ENCODE peak calls at places on chromosomes 6 and 20, in nine cellular contexts. C, H, R, T, Y, D, X, L and M are unnamed samples.

GRCh38 chr6:63739094-63739687 is 103.6 kb downstream of the PHF3 start:
- DNase-seq in R (no peak), Y (peak), X (no peak), C (no peak), D (no peak), H (no peak), L (no peak), T (no peak), M (no peak)

GRCh38 chr6:22152871-22153270 is 144.0 kb downstream of the PRL start:
- DNase-seq in Y (no peak), R (no peak), D (no peak), H (no peak), C (no peak), T (no peak), X (no peak), L (no peak), M (no peak)

GRCh38 chr6:49915035-49915434 is 48.7 kb upstream of the CRISP1 start:
- DNase-seq in H (no peak), R (no peak), Y (no peak), T (no peak), D (no peak), X (no peak), L (no peak), C (no peak), M (no peak)

GRCh38 chr20:8431538-8432434 is 299.7 kb downstream of the PLCB1 start:
- DNase-seq in X (peak), R (peak), C (no peak), D (no peak), H (no peak), L (peak), Y (no peak), T (no peak), M (no peak)

GRCh38 chr20:44460795-44461141 is 14.9 kb upstream of the TTPAL start:
- DNase-seq in Y (peak), L (no peak), H (peak), R (no peak), C (peak), T (no peak), D (no peak), X (peak), M (no peak)

GRCh38 chr6:140228491-140228890 is 854.0 kb upstream of the CITED2 start:
- DNase-seq in L (no peak), C (no peak), X (no peak), R (no peak), D (no peak), Y (no peak), T (no peak), H (no peak), M (no peak)

GRCh38 chr6:1817033-1817761 is 207.5 kb downstream of the FOXC1 start:
- DNase-seq in H (no peak), C (peak), R (no peak), D (no peak), X (peak), L (no peak), Y (no peak), T (no peak), M (no peak)

GRCh38 chr6:165850434-165851019 is 187.5 kb upstream of the PDE10A start:
- DNase-seq in H (peak), T (peak), D (peak), L (peak), Y (peak), R (peak), X (peak), C (peak), M (peak)

GRCh38 chr20:20224806-20225205 is 143.1 kb upstream of the INSM1 start:
- DNase-seq in L (no peak), T (no peak), R (no peak), H (no peak), Y (no peak), X (peak), C (no peak), D (no peak), M (no peak)

GRCh38 chr6:2580996-2581395 is 169.7 kb downstream of the MYLK4 start:
- DNase-seq in H (no peak), Y (no peak), T (no peak), C (no peak), R (no peak), L (no peak), X (no peak), D (no peak), M (no peak)

GRCh38 chr6:81237226-81237625 is 515.3 kb downstream of the TENT5A start:
- DNase-seq in H (no peak), T (no peak), Y (no peak), D (no peak), X (peak), C (no peak), L (no peak), R (no peak), M (no peak)

GRCh38 chr20:23782366-23782983 is 31.7 kb upstream of the CST1 start:
- DNase-seq in H (no peak), C (peak), Y (peak), D (no peak), R (no peak), X (peak), L (no peak), T (no peak), M (no peak)

GRCh38 chr6:33599413-33599911 is 19.4 kb upstream of the BAK1 start:
- DNase-seq in H (no peak), X (no peak), C (no peak), D (no peak), Y (no peak), R (peak), T (peak), L (no peak), M (no peak)

GRCh38 chr6:109008951-109009760 is 85.5 kb downstream of the SESN1 start:
- DNase-seq in Y (peak), T (peak), R (peak), C (peak), H (peak), X (peak), L (peak), D (peak), M (peak)

GRCh38 chr20:38934530-38934929 is 8.3 kb downstream of the FAM83D start:
- DNase-seq in H (no peak), R (no peak), C (no peak), D (no peak), X (no peak), T (no peak), L (no peak), Y (no peak), M (no peak)

GRCh38 chr6:127547909-127548649 is 28.9 kb upstream of the C6orf58 start:
- DNase-seq in D (no peak), H (no peak), Y (no peak), L (no peak), C (peak), X (peak), T (no peak), R (no peak), M (no peak)

GRCh38 chr20:33278700-33279099 is 4.3 kb upstream of the BPIFB1 start:
- DNase-seq in X (no peak), T (no peak), L (no peak), C (no peak), D (no peak), Y (no peak), H (no peak), R (no peak), M (no peak)

GRCh38 chr20:51643390-51643789 is 100.9 kb upstream of the NFATC2 start:
- DNase-seq in L (no peak), H (no peak), T (no peak), R (no peak), D (no peak), Y (no peak), X (no peak), C (no peak), M (no peak)

GRCh38 chr6:1903780-1904493 is 294.2 kb downstream of the FOXC1 start:
- DNase-seq in C (no peak), X (no peak), T (no peak), D (no peak), H (no peak), L (peak), R (no peak), Y (no peak), M (no peak)

GRCh38 chr20:57793421-57793820 is 83.6 kb upstream of the PMEPA1 start:
- DNase-seq in R (no peak), Y (no peak), X (no peak), D (no peak), L (no peak), H (no peak), C (no peak), T (no peak), M (peak)

GRCh38 chr6:45507156-45507555 is 129.4 kb upstream of the SUPT3H start:
- DNase-seq in T (no peak), D (no peak), H (no peak), C (no peak), Y (no peak), R (no peak), L (no peak), X (no peak), M (no peak)

GRCh38 chr6:158519354-158519753 is 40.5 kb upstream of the TMEM181 start:
- DNase-seq in D (no peak), T (no peak), R (no peak), L (no peak), H (no peak), X (no peak), C (no peak), Y (no peak), M (no peak)

GRCh38 chr20:21143194-21143890 is 17.5 kb downstream of the KIZ start:
- DNase-seq in T (no peak), X (no peak), C (no peak), Y (no peak), D (no peak), L (no peak), R (no peak), H (no peak), M (no peak)

GRCh38 chr6:41939848-41940758 is 1.5 kb downstream of the CCND3 start:
- DNase-seq in C (peak), T (peak), R (no peak), D (no peak), H (no peak), X (peak), Y (peak), L (peak), M (peak)

GRCh38 chr6:27251672-27252251 is 4.3 kb downstream of the PRSS16 start:
- DNase-seq in H (peak), Y (peak), T (peak), X (peak), R (peak), L (peak), D (peak), C (peak), M (peak)

GRCh38 chr20:19867074-19867473 is 109.0 kb downstream of the RIN2 start:
- DNase-seq in R (no peak), X (peak), D (no peak), H (no peak), C (peak), Y (no peak), T (no peak), L (no peak), M (no peak)

GRCh38 chr20:56249244-56249955 is 868 bp downstream of the MC3R start:
- DNase-seq in L (no peak), C (no peak), R (no peak), H (peak), T (no peak), X (peak), Y (peak), D (no peak), M (no peak)

GRCh38 chr6:9292975-9293374 is 857.6 kb upstream of the SLC35B3 start:
- DNase-seq in R (no peak), L (no peak), X (no peak), D (no peak), H (no peak), Y (no peak), T (no peak), C (peak), M (no peak)

DNA sequence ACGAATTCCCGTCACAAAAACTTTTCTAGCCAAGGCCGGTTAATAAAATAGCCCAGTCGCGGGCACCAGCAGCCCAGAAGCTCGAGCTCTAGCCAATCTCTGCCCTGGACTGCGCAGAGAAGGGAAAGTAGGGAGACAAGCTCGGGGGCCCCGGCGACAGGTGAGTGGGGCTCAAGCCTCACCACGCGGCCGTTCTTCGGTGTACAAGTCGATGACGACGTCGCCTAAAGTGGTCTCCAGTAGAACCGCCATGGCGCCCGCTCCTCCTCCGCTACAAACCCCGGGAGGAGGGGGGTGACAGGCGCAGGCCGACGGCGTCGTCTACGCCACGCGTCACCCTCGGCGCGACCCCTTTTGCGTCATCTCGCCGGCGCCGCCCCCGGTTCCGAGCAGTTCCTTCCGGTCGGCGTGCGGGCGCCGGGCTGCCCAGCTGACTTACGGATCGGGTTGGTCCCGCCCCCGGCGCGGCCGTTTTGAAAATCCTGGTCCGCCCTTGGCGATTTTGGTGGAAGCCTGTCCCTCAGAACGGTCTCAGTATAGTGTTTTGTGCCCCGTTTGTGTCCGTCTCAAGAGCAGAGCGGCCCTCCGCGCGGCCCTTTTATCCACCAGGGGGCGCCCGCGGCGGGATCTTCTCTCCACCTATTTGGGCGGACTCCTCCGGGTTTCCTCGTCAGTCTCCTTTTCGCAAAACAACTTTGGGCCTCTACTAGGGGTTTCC is at the start of gene PPIL4:
- DNase-seq in X (peak), T (peak), L (peak), R (peak), C (peak), Y (peak), H (peak), D (peak), M (peak)
- TF ChIP-seq CTCF in X (peak), T (peak), L (peak), R (peak), C (peak), Y (peak), H (peak), D (peak), M (peak)

DNA sequence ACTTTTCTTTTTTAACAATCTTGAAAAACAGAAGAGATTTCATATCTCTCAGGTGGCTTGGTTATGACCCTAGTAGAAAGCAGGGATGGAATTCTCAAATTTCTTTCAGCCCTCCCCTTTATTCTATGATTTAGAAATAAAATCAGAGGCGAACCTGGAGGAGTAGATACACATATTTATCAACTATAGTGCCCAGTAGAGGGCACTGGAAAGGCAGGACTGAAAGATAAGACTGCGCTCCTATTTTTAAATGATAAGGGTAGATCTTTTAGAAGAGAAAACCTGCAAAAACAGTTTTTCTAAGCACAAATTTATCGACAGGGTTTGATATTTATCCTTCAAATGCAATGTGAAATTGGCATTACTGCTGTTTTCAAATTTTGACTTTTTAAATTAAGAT is 1296.6 kb downstream of the EPHA7 start:
- DNase-seq in R (no peak), X (no peak), C (no peak), L (no peak), D (no peak), Y (no peak), H (no peak), T (no peak), M (no peak)
- TF ChIP-seq CTCF in R (no peak), X (no peak), C (no peak), L (no peak), D (no peak), Y (no peak), H (peak), T (no peak), M (no peak)

DNA sequence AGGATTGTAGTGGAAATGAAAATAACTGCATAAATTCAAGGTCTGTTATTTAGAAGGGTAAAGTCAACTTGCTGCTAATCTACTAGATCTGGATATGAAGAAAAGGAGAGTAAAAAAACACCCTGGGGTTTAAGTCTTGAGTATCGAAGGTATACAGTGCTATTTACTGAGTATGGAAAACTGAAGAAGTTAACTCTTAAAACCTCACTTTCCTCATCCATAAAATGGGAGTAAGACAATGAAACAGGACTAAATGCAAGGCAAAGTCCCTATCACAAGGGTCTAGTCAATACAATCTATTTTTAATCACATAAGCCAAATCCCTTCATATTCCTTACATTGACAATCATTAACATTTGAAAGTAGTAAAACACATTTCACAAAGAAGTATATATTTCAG is 2.2 kb downstream of the FBXO5 start:
- DNase-seq in D (no peak), L (no peak), R (no peak), T (no peak), H (no peak), X (no peak), C (no peak), Y (no peak), M (no peak)
- TF ChIP-seq CTCF in D (no peak), L (no peak), R (no peak), T (no peak), H (no peak), X (no peak), C (no peak), Y (no peak), M (no peak)

DNA sequence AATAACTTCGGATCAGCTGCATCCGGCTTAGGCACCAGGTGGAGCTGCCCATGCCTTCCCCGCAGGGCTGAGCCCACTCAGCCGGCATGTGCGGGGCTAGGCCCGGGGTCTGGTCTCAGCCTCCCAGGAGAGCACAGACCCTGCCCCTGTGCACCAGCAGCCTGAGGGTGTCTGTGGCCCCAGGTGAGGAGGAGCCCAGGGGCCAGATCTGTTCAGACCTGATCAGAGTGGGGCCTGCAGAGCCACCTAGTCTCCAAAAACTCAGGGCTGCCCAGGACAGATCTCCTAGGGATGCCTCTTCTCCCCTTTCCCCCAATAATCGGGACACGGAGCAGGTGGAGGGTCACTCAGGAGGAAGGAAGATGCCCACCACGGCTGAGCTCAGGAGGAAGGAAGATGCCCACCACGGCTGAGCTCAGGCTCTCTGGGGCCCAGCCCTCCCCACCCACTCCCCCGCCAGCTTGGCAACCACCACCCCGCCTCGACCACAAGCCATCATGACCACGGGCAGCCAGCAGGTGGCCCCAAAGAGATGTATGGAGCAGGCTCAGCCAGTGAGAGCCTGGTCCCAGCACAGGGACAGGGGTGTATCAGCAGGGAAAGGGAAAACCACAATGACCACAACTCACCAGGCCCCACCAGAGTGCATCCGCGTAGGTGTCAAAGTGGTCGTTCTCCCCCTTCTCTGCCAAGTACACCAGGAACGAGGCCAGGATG is 30.5 kb downstream of the KCNQ2 start:
- DNase-seq in Y (peak), C (peak), L (no peak), R (no peak), H (peak), X (peak), D (peak), T (peak), M (no peak)
- TF ChIP-seq CTCF in Y (peak), C (peak), L (no peak), R (peak), H (peak), X (peak), D (no peak), T (peak), M (peak)

DNA sequence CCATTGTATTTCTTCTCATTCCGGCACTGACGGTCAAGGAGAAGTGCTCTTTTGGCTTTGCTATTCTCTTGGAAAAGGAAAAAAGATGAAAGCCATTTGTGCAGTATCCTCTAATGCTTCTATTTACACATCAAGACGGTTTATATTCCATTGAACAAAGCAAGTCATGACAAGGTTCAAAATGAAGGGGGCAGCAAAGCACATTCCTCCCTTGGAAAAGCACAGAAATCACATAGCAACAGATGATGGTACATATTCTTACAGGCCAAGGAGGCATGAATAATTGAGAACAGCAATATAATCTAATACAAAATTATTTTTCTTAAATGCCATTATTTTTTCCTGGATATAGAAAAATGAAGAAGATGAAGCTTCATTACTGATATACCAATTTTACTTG is 508.2 kb upstream of the JAG1 start:
- DNase-seq in T (no peak), H (no peak), R (no peak), D (no peak), X (no peak), L (no peak), Y (no peak), C (no peak), M (no peak)
- TF ChIP-seq CTCF in T (no peak), H (no peak), R (no peak), D (no peak), X (no peak), L (no peak), Y (no peak), C (no peak), M (no peak)

GRCh38 chr20:2480381-2480780 is 9.8 kb upstream of the SNRPB start:
- DNase-seq in T (no peak), X (no peak), Y (no peak), D (no peak), C (no peak), R (no peak), L (no peak), H (no peak), M (no peak)

GRCh38 chr20:2475850-2476741 is 5.5 kb upstream of the SNRPB start:
- DNase-seq in H (no peak), X (no peak), L (no peak), D (no peak), T (peak), R (no peak), C (no peak), Y (no peak), M (no peak)

GRCh38 chr20:2476742-2477615 is 6.4 kb upstream of the SNRPB start:
- DNase-seq in C (no peak), R (no peak), Y (no peak), D (no peak), L (no peak), H (no peak), T (no peak), X (no peak), M (no peak)
- TF ChIP-seq CTCF in C (no peak), R (no peak), Y (no peak), D (no peak), L (no peak), H (peak), T (no peak), X (peak), M (no peak)